ENCODE peak calls at places on chromosome 2, in six cellular contexts. B is right atrium auricular region, W is tibial artery, J is cardiac muscle cell, Z is thoracic aorta, U is upper lobe of left lung. E is an unnamed sample.

GRCh38 chr2:222518570-222519381 is 94.4 kb downstream of the SGPP2 start:
- DNase-seq in B (no peak), W (no peak), J (peak), Z (no peak), U (no peak), E (no peak)

GRCh38 chr2:237264480-237265219 is 149.3 kb downstream of the COL6A3 start:
- DNase-seq in B (no peak), W (peak), J (peak), Z (no peak), U (peak), E (no peak)

GRCh38 chr2:241842620-241843211 is 16.0 kb downstream of the PDCD1 start:
- DNase-seq in B (peak), W (peak), J (no peak), Z (no peak), U (peak), E (peak)

GRCh38 chr2:106277426-106277825 is 83.3 kb upstream of the UXS1 start:
- DNase-seq in B (no peak), W (no peak), J (no peak), Z (no peak), U (no peak), E (peak)

GRCh38 chr2:44793322-44793870 is 148.1 kb upstream of the SIX3 start:
- DNase-seq in B (peak), W (no peak), J (peak), Z (no peak), U (no peak), E (peak)

GRCh38 chr2:25379535-25379934 is 37.8 kb upstream of the DNMT3A start:
- DNase-seq in B (no peak), W (peak), J (no peak), Z (no peak), U (no peak), E (peak)

GRCh38 chr2:10410001-10410671 is 38.0 kb downstream of the ODC1 start:
- DNase-seq in B (no peak), W (no peak), J (no peak), Z (no peak), U (peak), E (no peak)

GRCh38 chr2:43130548-43130875 is 95.9 kb downstream of the ZFP36L2 start:
- DNase-seq in B (no peak), W (peak), J (no peak), Z (no peak), U (no peak), E (no peak)

GRCh38 chr2:201343559-201343958 is 13.6 kb downstream of the FLACC1 start:
- DNase-seq in B (no peak), W (no peak), J (no peak), Z (no peak), U (no peak), E (no peak)

GRCh38 chr2:232388324-232388891 is 9.9 kb downstream of the ALPP start:
- DNase-seq in B (no peak), W (no peak), J (no peak), Z (no peak), U (peak), E (no peak)

GRCh38 chr2:238761802-238762373 is 86.0 kb upstream of the TWIST2 start:
- DNase-seq in B (no peak), W (no peak), J (peak), Z (no peak), U (no peak), E (no peak)

GRCh38 chr2:160498147-160498546 is 4.5 kb upstream of the RBMS1 start:
- DNase-seq in B (no peak), W (no peak), J (no peak), Z (no peak), U (no peak), E (no peak)

GRCh38 chr2:233113114-233113452 is 52.9 kb downstream of the INPP5D start:
- DNase-seq in B (no peak), W (peak), J (no peak), Z (no peak), U (no peak), E (no peak)

GRCh38 chr2:230938516-230939065 is 13.5 kb upstream of the GPR55 start:
- DNase-seq in B (no peak), W (no peak), J (no peak), Z (no peak), U (no peak), E (no peak)

GRCh38 chr2:1977655-1978054 is 233.3 kb upstream of the PXDN start:
- DNase-seq in B (no peak), W (no peak), J (no peak), Z (no peak), U (no peak), E (no peak)

GRCh38 chr2:20877944-20878343 is 55.0 kb upstream of the LDAH start:
- DNase-seq in B (no peak), W (no peak), J (peak), Z (no peak), U (no peak), E (no peak)

GRCh38 chr2:128395640-128396499 is 77.2 kb upstream of the HS6ST1 start:
- DNase-seq in B (no peak), W (peak), J (peak), Z (no peak), U (no peak), E (no peak)

GRCh38 chr2:150710916-150711315 is 223.4 kb upstream of the RND3 start:
- DNase-seq in B (no peak), W (no peak), J (no peak), Z (no peak), U (no peak), E (no peak)

GRCh38 chr2:225670111-225670974 is 270.8 kb downstream of the NYAP2 start:
- DNase-seq in B (no peak), W (no peak), J (peak), Z (no peak), U (no peak), E (no peak)

GRCh38 chr2:223306371-223306770 is 254.4 kb downstream of the KCNE4 start:
- DNase-seq in B (no peak), W (no peak), J (peak), Z (no peak), U (no peak), E (no peak)

GRCh38 chr2:173759959-173760358 is 205.2 kb downstream of the SP3 start:
- DNase-seq in B (no peak), W (no peak), J (no peak), Z (no peak), U (no peak), E (no peak)

GRCh38 chr2:54457326-54458023 is 1.3 kb downstream of the SPTBN1 start:
- DNase-seq in B (no peak), W (no peak), J (no peak), Z (no peak), U (peak), E (peak)

GRCh38 chr2:54456526-54457325 is 599 bp downstream of the SPTBN1 start:
- DNase-seq in B (no peak), W (peak), J (peak), Z (no peak), U (no peak), E (peak)

GRCh38 chr2:54454548-54454921 is 1.6 kb upstream of the SPTBN1 start:
- DNase-seq in B (no peak), W (no peak), J (no peak), Z (no peak), U (no peak), E (no peak)

GRCh38 chr2:54455584-54456525 is at the start of gene SPTBN1:
- DNase-seq in B (peak), W (peak), J (peak), Z (peak), U (peak), E (peak)

GRCh38 chr2:54454922-54455583 is 1.1 kb upstream of the SPTBN1 start:
- DNase-seq in B (peak), W (no peak), J (no peak), Z (no peak), U (peak), E (peak)
- H3K27ac ChIP-seq in B (peak), W (peak), J (peak), Z (peak), U (peak), E (peak)

GRCh38 chr2:172339431-172340010 is 87.9 kb upstream of the ITGA6 start:
- DNase-seq in B (no peak), W (no peak), J (no peak), Z (no peak), U (no peak), E (no peak)

GRCh38 chr2:172342611-172343010 is 84.8 kb upstream of the ITGA6 start:
- DNase-seq in B (no peak), W (no peak), J (peak), Z (no peak), U (no peak), E (no peak)

GRCh38 chr2:172336681-172337080 is 90.7 kb upstream of the ITGA6 start:
- DNase-seq in B (no peak), W (no peak), J (no peak), Z (no peak), U (no peak), E (no peak)

GRCh38 chr2:172342056-172342455 is 85.3 kb upstream of the ITGA6 start:
- DNase-seq in B (no peak), W (no peak), J (no peak), Z (no peak), U (no peak), E (peak)

GRCh38 chr2:172340394-172340793 is 87.0 kb upstream of the ITGA6 start:
- DNase-seq in B (no peak), W (no peak), J (no peak), Z (no peak), U (no peak), E (no peak)
- H3K27ac ChIP-seq in B (peak), W (no peak), J (no peak), Z (no peak), U (peak), E (peak)

DNA sequence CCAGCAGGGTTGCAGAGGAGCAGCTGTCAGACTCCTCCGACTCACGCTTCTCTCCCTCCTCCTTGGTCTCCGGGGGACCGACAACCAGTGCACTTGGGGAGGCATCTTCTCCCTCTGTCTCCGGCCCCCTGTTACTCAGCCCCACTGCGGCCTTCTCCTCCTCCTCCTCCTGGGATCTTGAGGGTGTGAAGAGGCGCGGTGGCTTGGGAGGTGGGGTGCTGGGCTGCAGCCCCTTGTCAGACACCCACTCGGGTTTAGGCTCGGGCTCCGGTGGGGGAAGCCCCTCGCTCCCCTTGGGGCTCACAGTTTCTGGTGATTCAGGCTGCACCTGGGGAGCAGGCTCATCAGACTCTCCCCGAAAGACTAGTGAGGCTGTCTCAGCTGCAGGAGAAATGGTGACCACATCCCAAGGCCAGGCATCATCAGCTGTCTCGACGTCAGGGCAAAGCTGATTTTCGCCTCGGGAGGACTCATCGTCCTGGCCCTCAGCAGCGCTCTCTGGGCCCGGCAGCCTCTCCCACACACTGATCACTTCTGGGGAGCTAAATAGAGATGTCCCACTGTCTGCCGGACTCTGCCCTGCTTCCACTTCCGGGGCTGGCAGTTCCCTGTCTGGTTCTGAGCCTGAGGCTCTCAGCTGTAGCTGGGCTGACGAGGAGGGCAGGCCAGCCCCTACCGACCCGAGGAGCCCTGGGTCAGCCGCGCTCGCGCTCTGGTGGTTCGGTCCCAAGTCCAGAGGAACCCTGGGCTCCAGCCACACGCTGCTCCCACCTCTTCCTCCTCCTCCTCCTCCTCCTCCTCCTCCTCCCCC is 9.0 kb upstream of the SFXN5 start:
- DNase-seq in B (no peak), W (no peak), J (peak), Z (no peak), U (no peak), E (no peak)
- H3K27ac ChIP-seq in B (no peak), W (no peak), J (no peak), Z (no peak), U (no peak), E (no peak)

GRCh38 chr2:149290662-149291061 is 39.7 kb upstream of the LYPD6 start:
- DNase-seq in B (no peak), W (no peak), J (no peak), Z (no peak), U (no peak), E (no peak)
- H3K27ac ChIP-seq in B (no peak), W (no peak), J (no peak), Z (no peak), U (no peak), E (no peak)

GRCh38 chr2:216217904-216218260 is 108.7 kb downstream of the XRCC5 start:
- DNase-seq in B (no peak), W (no peak), J (no peak), Z (no peak), U (no peak), E (no peak)

GRCh38 chr2:216219866-216220265 is 110.7 kb downstream of the XRCC5 start:
- DNase-seq in B (no peak), W (no peak), J (no peak), Z (no peak), U (no peak), E (no peak)

GRCh38 chr2:216215991-216216390 is 106.8 kb downstream of the XRCC5 start:
- DNase-seq in B (no peak), W (no peak), J (peak), Z (no peak), U (no peak), E (no peak)

GRCh38 chr2:216214768-216215167 is 105.6 kb downstream of the XRCC5 start:
- DNase-seq in B (no peak), W (no peak), J (no peak), Z (no peak), U (no peak), E (no peak)

DNA sequence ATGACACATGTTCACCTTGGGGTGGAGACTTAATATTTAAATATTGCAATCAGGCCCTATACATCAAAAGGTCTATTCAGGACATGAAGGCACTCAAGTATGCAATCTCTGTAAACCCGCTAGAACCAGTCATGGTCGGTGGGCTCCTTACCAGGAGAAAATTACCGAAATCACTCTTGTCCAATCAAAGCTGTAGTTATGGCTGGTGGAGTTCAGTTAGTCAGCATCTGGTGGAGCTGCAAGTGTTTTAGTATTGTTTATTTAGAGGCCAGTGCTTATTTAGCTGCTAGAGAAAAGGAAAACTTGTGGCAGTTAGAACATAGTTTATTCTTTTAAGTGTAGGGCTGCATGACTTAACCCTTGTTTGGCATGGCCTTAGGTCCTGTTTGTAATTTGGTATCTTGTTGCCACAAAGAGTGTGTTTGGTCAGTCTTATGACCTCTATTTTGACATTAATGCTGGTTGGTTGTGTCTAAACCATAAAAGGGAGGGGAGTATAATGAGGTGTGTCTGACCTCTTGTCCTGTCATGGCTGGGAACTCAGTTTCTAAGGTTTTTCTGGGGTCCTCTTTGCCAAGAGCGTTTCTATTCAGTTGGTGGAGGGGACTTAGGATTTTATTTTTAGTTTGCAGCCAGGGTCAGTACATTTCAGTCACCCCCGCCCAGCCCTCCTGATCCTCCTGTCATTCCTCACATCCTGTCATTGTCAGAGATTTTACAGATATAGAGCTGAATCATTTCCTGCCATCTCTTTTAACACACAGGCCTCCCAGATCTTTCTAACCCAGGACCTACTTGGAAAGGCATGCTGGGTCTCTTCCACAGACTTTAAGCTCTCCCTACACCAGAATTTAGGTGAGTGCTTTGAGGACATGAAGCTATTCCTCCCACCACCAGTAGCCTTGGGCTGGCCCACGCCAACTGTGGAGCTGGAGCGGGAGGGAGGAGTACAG is 108.1 kb downstream of the XRCC5 start:
- DNase-seq in B (no peak), W (no peak), J (peak), Z (no peak), U (no peak), E (no peak)
- H3K27ac ChIP-seq in B (peak), W (no peak), J (peak), Z (no peak), U (peak), E (no peak)

DNA sequence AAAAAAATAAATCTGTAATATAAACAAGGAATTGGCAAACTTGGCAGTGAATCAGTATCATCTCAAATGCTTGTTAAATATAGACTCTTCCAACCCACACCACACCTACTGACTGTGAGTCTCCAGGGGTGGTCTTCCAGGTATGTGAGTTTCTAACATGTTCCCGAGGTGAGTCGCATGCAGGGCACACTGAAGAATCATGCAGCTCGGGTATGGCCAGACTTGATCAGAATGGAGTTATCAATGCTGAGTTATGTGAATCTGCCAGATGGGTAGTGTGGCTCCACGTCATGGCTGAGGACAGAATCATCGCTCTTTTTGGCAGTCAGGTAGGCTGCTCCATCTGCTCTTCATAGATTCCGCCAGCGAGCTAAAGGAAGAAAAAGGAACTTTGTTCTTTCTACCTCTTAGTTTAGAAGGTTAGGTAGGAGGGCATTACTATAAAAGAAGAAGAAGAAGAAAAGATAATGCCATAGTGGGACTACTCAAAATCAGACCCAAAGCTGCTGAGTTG is 1279.7 kb upstream of the ZEB2 start:
- DNase-seq in B (no peak), W (no peak), J (no peak), Z (no peak), U (no peak), E (no peak)
- H3K27ac ChIP-seq in B (no peak), W (no peak), J (no peak), Z (no peak), U (no peak), E (no peak)